ENCODE peak calls at places on chromosomes 16 and 17, in six cellular contexts. One of them, this sample, is unnamed.

GRCh38 chr17:8670486-8670885 is 40.0 kb upstream of the MYH10 start:
- DNase-seq in prostate gland: no peak
- DNase-seq in dorsolateral prefrontal cortex: no peak
- DNase-seq in tibial artery: no peak
- DNase-seq in GM23338: no peak
- DNase-seq in heart left ventricle: no peak
- DNase-seq in this sample: no peak

GRCh38 chr16:48194828-48195566 is 39.2 kb upstream of the ABCC12 start:
- DNase-seq in prostate gland: peak
- DNase-seq in dorsolateral prefrontal cortex: no peak
- DNase-seq in tibial artery: no peak
- DNase-seq in GM23338: no peak
- DNase-seq in heart left ventricle: no peak
- DNase-seq in this sample: no peak

GRCh38 chr17:1629647-1630310 is 1.1 kb upstream of the SLC43A2 start:
- DNase-seq in prostate gland: peak
- DNase-seq in dorsolateral prefrontal cortex: no peak
- DNase-seq in tibial artery: peak
- DNase-seq in GM23338: peak
- DNase-seq in heart left ventricle: peak
- DNase-seq in this sample: peak

GRCh38 chr17:17808706-17809432 is 27.9 kb downstream of the SREBF1 start:
- DNase-seq in prostate gland: no peak
- DNase-seq in dorsolateral prefrontal cortex: no peak
- DNase-seq in tibial artery: no peak
- DNase-seq in GM23338: no peak
- DNase-seq in heart left ventricle: no peak
- DNase-seq in this sample: no peak

GRCh38 chr17:75814900-75815373 is 29.3 kb downstream of the UNC13D start:
- DNase-seq in prostate gland: no peak
- DNase-seq in dorsolateral prefrontal cortex: no peak
- DNase-seq in tibial artery: no peak
- DNase-seq in GM23338: no peak
- DNase-seq in heart left ventricle: no peak
- DNase-seq in this sample: no peak

GRCh38 chr16:73052441-73053030 is 4.6 kb upstream of the ZFHX3 start:
- DNase-seq in prostate gland: no peak
- DNase-seq in dorsolateral prefrontal cortex: no peak
- DNase-seq in tibial artery: no peak
- DNase-seq in GM23338: peak
- DNase-seq in heart left ventricle: no peak
- DNase-seq in this sample: no peak

GRCh38 chr16:27583634-27584033 is 33.7 kb downstream of the KATNIP start:
- DNase-seq in prostate gland: no peak
- DNase-seq in dorsolateral prefrontal cortex: no peak
- DNase-seq in tibial artery: no peak
- DNase-seq in GM23338: no peak
- DNase-seq in heart left ventricle: no peak
- DNase-seq in this sample: no peak

GRCh38 chr17:54426287-54426886 is 474.3 kb upstream of the TOM1L1 start:
- DNase-seq in prostate gland: no peak
- DNase-seq in dorsolateral prefrontal cortex: no peak
- DNase-seq in tibial artery: no peak
- DNase-seq in GM23338: peak
- DNase-seq in heart left ventricle: no peak
- DNase-seq in this sample: no peak

GRCh38 chr17:57016066-57016763 is 38.3 kb downstream of the SCPEP1 start:
- DNase-seq in prostate gland: no peak
- DNase-seq in dorsolateral prefrontal cortex: no peak
- DNase-seq in tibial artery: no peak
- DNase-seq in GM23338: no peak
- DNase-seq in heart left ventricle: no peak
- DNase-seq in this sample: no peak

GRCh38 chr16:63361032-63361624 is 1324.9 kb upstream of the CDH8 start:
- DNase-seq in prostate gland: no peak
- DNase-seq in dorsolateral prefrontal cortex: peak
- DNase-seq in tibial artery: no peak
- DNase-seq in GM23338: peak
- DNase-seq in heart left ventricle: no peak
- DNase-seq in this sample: no peak

GRCh38 chr16:57815987-57816745 is 13.9 kb upstream of the KIFC3 start:
- DNase-seq in prostate gland: peak
- DNase-seq in dorsolateral prefrontal cortex: no peak
- DNase-seq in tibial artery: peak
- DNase-seq in GM23338: peak
- DNase-seq in heart left ventricle: peak
- DNase-seq in this sample: peak

GRCh38 chr17:1727876-1728630 is 3.5 kb downstream of the WDR81 start:
- DNase-seq in prostate gland: no peak
- DNase-seq in dorsolateral prefrontal cortex: no peak
- DNase-seq in tibial artery: no peak
- DNase-seq in GM23338: no peak
- DNase-seq in heart left ventricle: no peak
- DNase-seq in this sample: no peak

GRCh38 chr16:5709889-5710288 is 612.3 kb upstream of the EEF2KMT start:
- DNase-seq in prostate gland: no peak
- DNase-seq in dorsolateral prefrontal cortex: no peak
- DNase-seq in tibial artery: no peak
- DNase-seq in GM23338: peak
- DNase-seq in heart left ventricle: no peak
- DNase-seq in this sample: no peak

GRCh38 chr16:72064361-72064894 is 1.4 kb downstream of the HPR start:
- DNase-seq in prostate gland: no peak
- DNase-seq in dorsolateral prefrontal cortex: no peak
- DNase-seq in tibial artery: no peak
- DNase-seq in GM23338: no peak
- DNase-seq in heart left ventricle: no peak
- DNase-seq in this sample: no peak

GRCh38 chr17:73571524-73572130 is 72.6 kb downstream of the SDK2 start:
- DNase-seq in prostate gland: no peak
- DNase-seq in dorsolateral prefrontal cortex: no peak
- DNase-seq in tibial artery: no peak
- DNase-seq in GM23338: no peak
- DNase-seq in heart left ventricle: no peak
- DNase-seq in this sample: peak

GRCh38 chr17:31048780-31049179 is 46.0 kb upstream of the NF1 start:
- DNase-seq in prostate gland: no peak
- DNase-seq in dorsolateral prefrontal cortex: no peak
- DNase-seq in tibial artery: no peak
- DNase-seq in GM23338: no peak
- DNase-seq in heart left ventricle: no peak
- DNase-seq in this sample: no peak

GRCh38 chr17:1228752-1229353 is 41.4 kb upstream of the BHLHA9 start:
- DNase-seq in prostate gland: no peak
- DNase-seq in dorsolateral prefrontal cortex: no peak
- DNase-seq in tibial artery: no peak
- DNase-seq in GM23338: no peak
- DNase-seq in heart left ventricle: no peak
- DNase-seq in this sample: peak

GRCh38 chr16:24580665-24581064 is 41.3 kb downstream of the RBBP6 start:
- DNase-seq in prostate gland: no peak
- DNase-seq in dorsolateral prefrontal cortex: no peak
- DNase-seq in tibial artery: no peak
- DNase-seq in GM23338: no peak
- DNase-seq in heart left ventricle: no peak
- DNase-seq in this sample: no peak

GRCh38 chr17:48522031-48522593 is 8.7 kb downstream of the HOXB1 start:
- DNase-seq in prostate gland: peak
- DNase-seq in dorsolateral prefrontal cortex: no peak
- DNase-seq in tibial artery: no peak
- DNase-seq in GM23338: no peak
- DNase-seq in heart left ventricle: no peak
- DNase-seq in this sample: no peak

GRCh38 chr16:66918803-66919568 is at the start of gene CDH16:
- DNase-seq in prostate gland: no peak
- DNase-seq in dorsolateral prefrontal cortex: no peak
- DNase-seq in tibial artery: no peak
- DNase-seq in GM23338: no peak
- DNase-seq in heart left ventricle: no peak
- DNase-seq in this sample: no peak

GRCh38 chr17:10135539-10136257 is 62.7 kb downstream of the GAS7 start:
- DNase-seq in prostate gland: no peak
- DNase-seq in dorsolateral prefrontal cortex: no peak
- DNase-seq in tibial artery: peak
- DNase-seq in GM23338: no peak
- DNase-seq in heart left ventricle: peak
- DNase-seq in this sample: no peak

GRCh38 chr16:84241778-84242177 is 2.0 kb upstream of the KCNG4 start:
- DNase-seq in prostate gland: no peak
- DNase-seq in dorsolateral prefrontal cortex: no peak
- DNase-seq in tibial artery: no peak
- DNase-seq in GM23338: no peak
- DNase-seq in heart left ventricle: no peak
- DNase-seq in this sample: no peak

GRCh38 chr17:56009795-56010715 is 143.2 kb upstream of the ANKFN1 start:
- DNase-seq in prostate gland: no peak
- DNase-seq in dorsolateral prefrontal cortex: no peak
- DNase-seq in tibial artery: no peak
- DNase-seq in GM23338: peak
- DNase-seq in heart left ventricle: no peak
- DNase-seq in this sample: no peak

GRCh38 chr17:69084911-69085310 is 24.2 kb upstream of the ABCA9 start:
- DNase-seq in prostate gland: no peak
- DNase-seq in dorsolateral prefrontal cortex: no peak
- DNase-seq in tibial artery: no peak
- DNase-seq in GM23338: peak
- DNase-seq in heart left ventricle: no peak
- DNase-seq in this sample: no peak

GRCh38 chr17:28474035-28474640 is 694 bp downstream of the SLC13A2 start:
- DNase-seq in prostate gland: no peak
- DNase-seq in dorsolateral prefrontal cortex: no peak
- DNase-seq in tibial artery: no peak
- DNase-seq in GM23338: no peak
- DNase-seq in heart left ventricle: no peak
- DNase-seq in this sample: no peak

GRCh38 chr16:65062736-65063583 is 58.9 kb downstream of the CDH11 start:
- DNase-seq in prostate gland: no peak
- DNase-seq in dorsolateral prefrontal cortex: no peak
- DNase-seq in tibial artery: no peak
- DNase-seq in GM23338: no peak
- DNase-seq in heart left ventricle: no peak
- DNase-seq in this sample: no peak

GRCh38 chr17:67818110-67819002 is 6.9 kb upstream of the BPTF start:
- DNase-seq in prostate gland: no peak
- DNase-seq in dorsolateral prefrontal cortex: no peak
- DNase-seq in tibial artery: no peak
- DNase-seq in GM23338: no peak
- DNase-seq in heart left ventricle: no peak
- DNase-seq in this sample: no peak

GRCh38 chr17:8160224-8160577 is 2.5 kb downstream of the VAMP2 start:
- DNase-seq in prostate gland: no peak
- DNase-seq in dorsolateral prefrontal cortex: no peak
- DNase-seq in tibial artery: no peak
- DNase-seq in GM23338: no peak
- DNase-seq in heart left ventricle: no peak
- DNase-seq in this sample: no peak

GRCh38 chr16:3771513-3771912 is 54.2 kb upstream of the TRAP1 start:
- DNase-seq in prostate gland: no peak
- DNase-seq in dorsolateral prefrontal cortex: no peak
- DNase-seq in tibial artery: no peak
- DNase-seq in GM23338: no peak
- DNase-seq in heart left ventricle: no peak
- DNase-seq in this sample: no peak

DNA sequence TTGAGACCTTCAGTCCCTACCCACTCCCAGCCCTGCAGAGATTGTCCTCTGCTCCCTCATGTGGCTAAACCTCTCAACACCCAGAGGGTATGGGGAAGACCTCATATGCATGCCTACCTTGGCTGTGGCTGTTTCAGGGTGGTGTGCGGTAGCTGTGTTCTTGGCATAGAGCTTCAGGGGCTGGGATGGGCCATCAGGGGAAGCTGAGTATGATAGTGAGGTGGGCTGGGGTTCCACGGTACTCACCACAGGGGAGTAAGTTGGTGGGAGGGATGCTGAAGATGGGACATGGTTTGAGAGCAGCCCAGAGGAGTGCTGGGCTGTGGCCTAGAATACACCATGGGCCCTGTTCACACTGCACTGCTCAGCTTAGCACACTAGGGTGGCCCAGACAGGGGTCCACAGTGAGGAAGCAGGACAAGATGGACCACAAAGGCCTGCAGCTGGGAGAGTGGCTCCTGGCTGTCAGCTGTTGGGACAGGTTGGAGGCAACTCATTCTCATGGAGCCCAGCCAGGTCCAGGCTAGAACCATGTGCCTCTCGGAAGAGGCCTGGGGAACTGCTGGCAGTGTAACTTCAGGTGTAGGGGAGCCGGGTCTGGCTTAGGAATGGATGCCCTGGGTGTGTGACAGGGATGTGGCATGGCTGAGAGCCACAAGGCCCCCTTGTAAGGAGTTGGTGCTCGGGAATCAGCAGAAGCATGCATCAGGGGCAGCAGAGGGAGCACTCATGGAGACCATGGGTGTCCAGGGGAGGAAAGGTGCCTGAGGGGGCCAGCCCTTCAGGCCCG is 3.1 kb downstream of the MFAP4 start:
- DNase-seq in prostate gland: no peak
- DNase-seq in dorsolateral prefrontal cortex: no peak
- DNase-seq in tibial artery: peak
- DNase-seq in GM23338: no peak
- DNase-seq in heart left ventricle: peak
- DNase-seq in this sample: no peak
- H3K27ac ChIP-seq in prostate gland: peak
- H3K27ac ChIP-seq in dorsolateral prefrontal cortex: peak
- H3K27ac ChIP-seq in tibial artery: peak
- H3K27ac ChIP-seq in GM23338: no peak
- H3K27ac ChIP-seq in heart left ventricle: peak
- H3K27ac ChIP-seq in this sample: peak

GRCh38 chr16:85306071-85306792 is 194.0 kb upstream of the CIBAR2 start:
- DNase-seq in prostate gland: peak
- DNase-seq in dorsolateral prefrontal cortex: no peak
- DNase-seq in tibial artery: peak
- DNase-seq in GM23338: no peak
- DNase-seq in heart left ventricle: peak
- DNase-seq in this sample: peak
- H3K27ac ChIP-seq in prostate gland: no peak
- H3K27ac ChIP-seq in dorsolateral prefrontal cortex: no peak
- H3K27ac ChIP-seq in tibial artery: peak
- H3K27ac ChIP-seq in GM23338: no peak
- H3K27ac ChIP-seq in heart left ventricle: peak
- H3K27ac ChIP-seq in this sample: peak

DNA sequence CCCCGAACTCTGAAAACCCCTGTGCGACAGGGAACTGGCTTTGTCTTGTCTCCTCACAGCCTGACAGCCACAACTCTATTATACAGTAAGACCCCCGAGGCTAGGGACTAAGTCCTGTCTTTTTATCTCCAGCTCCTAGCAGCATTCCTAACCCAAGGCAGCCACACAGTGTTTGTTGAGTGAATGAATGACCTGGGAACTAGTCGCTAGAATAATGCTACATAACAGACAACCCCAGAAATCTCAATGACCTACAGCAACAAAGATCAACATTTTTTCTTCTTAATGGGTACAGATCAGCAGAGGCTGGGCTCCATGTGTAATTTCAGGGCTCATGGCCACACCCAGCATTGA is 71.4 kb upstream of the TNRC6C start:
- DNase-seq in prostate gland: no peak
- DNase-seq in dorsolateral prefrontal cortex: no peak
- DNase-seq in tibial artery: no peak
- DNase-seq in GM23338: no peak
- DNase-seq in heart left ventricle: no peak
- DNase-seq in this sample: no peak
- H3K27ac ChIP-seq in prostate gland: no peak
- H3K27ac ChIP-seq in dorsolateral prefrontal cortex: peak
- H3K27ac ChIP-seq in tibial artery: peak
- H3K27ac ChIP-seq in GM23338: no peak
- H3K27ac ChIP-seq in heart left ventricle: peak
- H3K27ac ChIP-seq in this sample: peak

GRCh38 chr16:87344165-87344930 is 27.2 kb upstream of the C16orf95 start:
- DNase-seq in prostate gland: no peak
- DNase-seq in dorsolateral prefrontal cortex: no peak
- DNase-seq in tibial artery: no peak
- DNase-seq in GM23338: no peak
- DNase-seq in heart left ventricle: no peak
- DNase-seq in this sample: no peak
- H3K27ac ChIP-seq in prostate gland: no peak
- H3K27ac ChIP-seq in dorsolateral prefrontal cortex: no peak
- H3K27ac ChIP-seq in tibial artery: no peak
- H3K27ac ChIP-seq in GM23338: no peak
- H3K27ac ChIP-seq in heart left ventricle: peak
- H3K27ac ChIP-seq in this sample: peak